ENCODE peak calls at places on chromosomes 3 and 15, in four cellular contexts. T is NCI-H2081, Q is ELR, V is lower lobe of right lung. M is an unnamed sample.

GRCh38 chr3:159605776-159606175 is 382.9 kb upstream of the IL12A start:
- DNase-seq in T (no peak), Q (no peak), V (no peak), M (no peak)

GRCh38 chr3:170555329-170555728 is 30.5 kb downstream of the SLC7A14 start:
- DNase-seq in V (no peak), Q (peak), T (no peak), M (no peak)

GRCh38 chr15:28935316-28935715 is 49.5 kb downstream of the APBA2 start:
- DNase-seq in T (no peak), Q (peak), V (no peak), M (peak)

GRCh38 chr3:143366672-143367071 is 247.1 kb downstream of the CHST2 start:
- DNase-seq in V (no peak), Q (no peak), T (no peak), M (no peak)

GRCh38 chr15:45114076-45114750 is at the start of the genes DUOX2 and DUOXA2:
- DNase-seq in V (no peak), Q (no peak), T (no peak), M (no peak)

GRCh38 chr3:42673082-42673481 is 12.3 kb upstream of the KLHL40 start:
- DNase-seq in T (no peak), Q (no peak), V (no peak), M (no peak)

GRCh38 chr3:14821151-14821550 is 2.4 kb downstream of the FGD5 start:
- DNase-seq in V (no peak), T (no peak), Q (no peak), M (no peak)

GRCh38 chr15:23467110-23467600 is 20.1 kb upstream of the GOLGA6L2 start:
- DNase-seq in T (no peak), V (no peak), Q (peak), M (no peak)

GRCh38 chr3:124565013-124565412 is 165.2 kb upstream of the UMPS start:
- DNase-seq in Q (peak), T (peak), V (peak), M (peak)

GRCh38 chr15:88908697-88909621 is 4.2 kb downstream of the MFGE8 start:
- DNase-seq in T (no peak), V (no peak), Q (peak), M (no peak)

GRCh38 chr15:52227456-52227855 is 36.3 kb upstream of the GNB5 start:
- DNase-seq in Q (peak), T (peak), V (no peak), M (peak)

GRCh38 chr3:117246771-117247555 is 537.4 kb downstream of the TUSC7 start:
- DNase-seq in V (no peak), T (no peak), Q (no peak), M (no peak)

GRCh38 chr15:61527836-61528589 is 298.9 kb upstream of the RORA start:
- DNase-seq in T (no peak), Q (no peak), V (no peak), M (no peak)

GRCh38 chr15:63388511-63388910 is 6.9 kb upstream of the CA12 start:
- DNase-seq in T (no peak), V (no peak), Q (no peak), M (no peak)

GRCh38 chr15:76147906-76148553 is 88.2 kb downstream of the TMEM266 start:
- DNase-seq in Q (peak), T (peak), V (no peak), M (peak)

GRCh38 chr3:154971341-154971740 is 108.8 kb upstream of the MME start:
- DNase-seq in T (no peak), V (no peak), Q (no peak), M (no peak)

GRCh38 chr3:16927485-16927884 is 42.7 kb downstream of the PLCL2 start:
- DNase-seq in T (no peak), V (no peak), Q (no peak), M (no peak)

GRCh38 chr3:119945286-119945685 is 149.0 kb downstream of the GSK3B start:
- DNase-seq in T (no peak), Q (no peak), V (no peak), M (no peak)

GRCh38 chr15:75030023-75030413 is 6.6 kb downstream of the PPCDC start:
- DNase-seq in T (no peak), V (no peak), Q (peak), M (peak)

M was measured in aorta.